ENCODE peak calls at places on chromosome X, in four cellular contexts. S, V, R and U are unnamed samples.

GRCh38 chrX:19650996-19651395 is 135.7 kb upstream of the MAP3K15 start:
- DNase-seq in S (no peak), V (no peak), R (no peak), U (no peak)

GRCh38 chrX:15606064-15606590 is 5.4 kb upstream of the ACE2 start:
- DNase-seq in S (no peak), V (no peak), R (no peak), U (no peak)

GRCh38 chrX:13774696-13775095 is 40.1 kb downstream of the OFD1 start:
- DNase-seq in S (no peak), V (no peak), R (peak), U (no peak)

GRCh38 chrX:135112096-135112729 is 8.1 kb downstream of the ETDB start:
- DNase-seq in S (no peak), V (peak), R (peak), U (peak)

GRCh38 chrX:134604701-134605271 is 53.5 kb downstream of the PLAC1 start:
- DNase-seq in S (peak), V (peak), R (no peak), U (peak)

GRCh38 chrX:143873343-143873742 is 10.5 kb upstream of the UBE2NL start:
- DNase-seq in S (no peak), V (peak), R (peak), U (peak)

GRCh38 chrX:10506781-10507180 is 113.6 kb downstream of the MID1 start:
- DNase-seq in S (no peak), V (no peak), R (no peak), U (no peak)

GRCh38 chrX:116863029-116863428 is 400.3 kb upstream of the CT83 start:
- DNase-seq in S (no peak), V (no peak), R (no peak), U (no peak)

GRCh38 chrX:129842510-129843208 is 1.0 kb downstream of the ZDHHC9 start:
- DNase-seq in S (peak), V (peak), R (peak), U (peak)

GRCh38 chrX:19017271-19017670 is 33.4 kb upstream of the PHKA2 start:
- DNase-seq in S (no peak), V (peak), R (peak), U (peak)

GRCh38 chrX:18575744-18576143 is 96.2 kb downstream of the RS1 start:
- DNase-seq in S (no peak), V (no peak), R (no peak), U (no peak)

GRCh38 chrX:50905334-50905733 is 5.2 kb upstream of the BMP15 start:
- DNase-seq in S (no peak), V (no peak), R (no peak), U (no peak)

GRCh38 chrX:119041175-119041574 is 31.6 kb upstream of the CT47C1 start:
- DNase-seq in S (no peak), V (peak), R (peak), U (peak)

GRCh38 chrX:102697506-102697905 is 14.7 kb upstream of the GPRASP2 start:
- DNase-seq in S (no peak), V (peak), R (peak), U (peak)